ENCODE peak calls at places on chromosomes 3 and 15, in five cellular contexts. H is pancreas; L is AG04450; U is psoas muscle; C is CD8-positive, alpha-beta T cell. P is an unnamed sample.

GRCh38 chr3:152419748-152420147 is 151.0 kb downstream of the MBNL1 start:
- DNase-seq in H (no peak), L (no peak), U (no peak), C (no peak), P (no peak)

GRCh38 chr15:26095710-26096330 is 232.7 kb upstream of the ATP10A start:
- DNase-seq in H (no peak), L (no peak), U (no peak), C (no peak), P (no peak)

GRCh38 chr3:186821429-186822367 is 15.4 kb upstream of the RFC4 start:
- DNase-seq in H (no peak), L (no peak), U (no peak), C (peak), P (no peak)

GRCh38 chr3:183131186-183131585 is 31.3 kb downstream of the LAMP3 start:
- DNase-seq in H (no peak), L (no peak), U (no peak), C (no peak), P (no peak)

GRCh38 chr3:156474560-156475389 is 80.1 kb downstream of the SSR3 start:
- DNase-seq in H (no peak), L (no peak), U (no peak), C (no peak), P (no peak)

GRCh38 chr3:27454914-27455313 is 29.3 kb downstream of the SLC4A7 start:
- DNase-seq in H (no peak), L (no peak), U (no peak), C (no peak), P (no peak)

GRCh38 chr3:160697628-160698382 is 20.8 kb downstream of the ARL14 start:
- DNase-seq in H (no peak), L (no peak), U (no peak), C (no peak), P (no peak)

GRCh38 chr3:175121225-175121624 is 262.1 kb downstream of the NAALADL2 start:
- DNase-seq in H (no peak), L (no peak), U (no peak), C (no peak), P (no peak)

GRCh38 chr3:170222647-170223541 is 670 bp downstream of the PRKCI start:
- DNase-seq in H (peak), L (no peak), U (no peak), C (peak), P (peak)

GRCh38 chr15:63597033-63597790 is at the start of gene FBXL22:
- DNase-seq in H (no peak), L (peak), U (peak), C (no peak), P (peak)

GRCh38 chr3:177519588-177519987 is 322.3 kb upstream of the TBL1XR1 start:
- DNase-seq in H (no peak), L (no peak), U (peak), C (no peak), P (no peak)

GRCh38 chr15:31350771-31351170 is 24.1 kb downstream of the KLF13 start:
- DNase-seq in H (no peak), L (no peak), U (no peak), C (no peak), P (no peak)

GRCh38 chr3:172846706-172847105 is 96.2 kb downstream of the ECT2 start:
- DNase-seq in H (no peak), L (no peak), U (no peak), C (no peak), P (no peak)

GRCh38 chr3:17013571-17013970 is 128.8 kb downstream of the PLCL2 start:
- DNase-seq in H (no peak), L (no peak), U (no peak), C (no peak), P (no peak)

GRCh38 chr15:25182736-25183445 is 228.1 kb downstream of the SNRPN start:
- DNase-seq in H (no peak), L (no peak), U (peak), C (peak), P (peak)

GRCh38 chr3:98778852-98779379 is 15.8 kb downstream of the ST3GAL6 start:
- DNase-seq in H (no peak), L (peak), U (no peak), C (no peak), P (no peak)

GRCh38 chr3:99867594-99868437 is 50.2 kb downstream of the CMSS1 start:
- DNase-seq in H (no peak), L (no peak), U (no peak), C (no peak), P (no peak)

GRCh38 chr3:57803647-57804081 is 47.6 kb downstream of the SLMAP start:
- DNase-seq in H (peak), L (peak), U (no peak), C (no peak), P (no peak)

GRCh38 chr3:138946554-138947302 is at the start of the genes FOXL2 and FOXL2NB:
- DNase-seq in H (no peak), L (no peak), U (peak), C (no peak), P (no peak)

GRCh38 chr3:135565481-135565880 is 400.0 kb upstream of the PPP2R3A start:
- DNase-seq in H (no peak), L (no peak), U (no peak), C (no peak), P (no peak)

GRCh38 chr15:31304736-31305365 is 21.8 kb upstream of the KLF13 start:
- DNase-seq in H (no peak), L (no peak), U (no peak), C (no peak), P (no peak)

GRCh38 chr3:197749315-197749600 is 425 bp upstream of the FYTTD1 start:
- DNase-seq in H (peak), L (no peak), U (no peak), C (no peak), P (no peak)

GRCh38 chr3:114551770-114552526 is 258.1 kb downstream of the TIGIT start:
- DNase-seq in H (no peak), L (no peak), U (no peak), C (no peak), P (no peak)

GRCh38 chr15:101371081-101371480 is 76.0 kb upstream of the SNRPA1 start:
- DNase-seq in H (no peak), L (no peak), U (peak), C (no peak), P (no peak)

GRCh38 chr3:156174229-156174847 is 54.0 kb downstream of the KCNAB1 start:
- DNase-seq in H (no peak), L (peak), U (no peak), C (no peak), P (no peak)

GRCh38 chr15:65583701-65584100 is 27.2 kb downstream of the INTS14 start:
- DNase-seq in H (no peak), L (no peak), U (no peak), C (peak), P (no peak)

GRCh38 chr3:61855211-61855610 is 293.8 kb downstream of the PTPRG start:
- DNase-seq in H (no peak), L (no peak), U (no peak), C (no peak), P (no peak)

GRCh38 chr3:129230311-129231019 is 18.9 kb upstream of the COPG1 start:
- DNase-seq in H (no peak), L (no peak), U (no peak), C (no peak), P (peak)

GRCh38 chr15:60773255-60773654 is 294.3 kb upstream of the ICE2 start:
- DNase-seq in H (no peak), L (no peak), U (no peak), C (no peak), P (no peak)

GRCh38 chr3:182568756-182569155 is 224.5 kb upstream of the ATP11B start:
- DNase-seq in H (no peak), L (no peak), U (no peak), C (no peak), P (no peak)

GRCh38 chr15:34365836-34366235 is 1.2 kb downstream of the LPCAT4 start:
- DNase-seq in H (no peak), L (no peak), U (no peak), C (no peak), P (no peak)

GRCh38 chr15:34367128-34368081 is at the start of gene LPCAT4:
- DNase-seq in H (peak), L (peak), U (peak), C (peak), P (peak)

GRCh38 chr15:34364041-34364440 is 3.0 kb downstream of the LPCAT4 start:
- DNase-seq in H (no peak), L (no peak), U (no peak), C (no peak), P (no peak)

GRCh38 chr15:34366271-34367043 is 539 bp downstream of the LPCAT4 start:
- DNase-seq in H (peak), L (no peak), U (peak), C (peak), P (peak)

DNA sequence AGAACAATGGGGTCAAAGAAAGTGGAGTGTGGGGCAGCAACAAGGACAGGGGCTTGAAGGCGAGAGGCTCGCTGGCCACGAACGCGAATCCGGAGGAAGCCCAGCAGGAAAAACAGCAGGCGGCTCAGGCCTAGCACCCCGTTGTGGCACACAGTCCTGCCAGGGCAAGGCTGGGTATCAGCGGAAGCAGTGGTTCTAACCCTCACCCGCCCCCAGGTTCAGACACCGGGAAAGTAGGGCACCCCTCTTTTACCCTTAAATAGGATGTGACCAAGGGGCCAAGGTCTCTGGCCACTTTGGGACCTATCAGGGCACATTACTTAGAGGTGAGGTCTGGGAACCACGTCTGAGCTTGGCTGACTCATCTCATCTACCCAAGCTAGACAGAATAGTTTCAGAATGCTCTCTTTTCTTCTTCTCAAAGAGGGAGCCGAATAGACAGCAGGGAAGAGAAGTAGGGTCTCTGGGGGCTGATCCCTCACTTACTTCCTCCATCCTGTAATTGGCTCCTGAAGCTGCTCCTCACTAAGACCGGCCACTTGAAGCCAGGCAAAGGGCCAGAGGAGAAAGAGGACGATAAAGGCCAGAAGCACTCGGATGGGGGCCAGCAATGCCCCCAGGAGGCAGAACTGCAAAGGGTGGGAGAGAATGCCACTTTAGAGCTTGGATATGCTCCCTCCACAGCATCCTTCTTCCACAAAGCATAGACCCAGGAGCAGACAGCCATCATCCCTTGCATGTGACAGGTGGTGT is 1.7 kb downstream of the LPCAT4 start:
- DNase-seq in H (no peak), L (no peak), U (no peak), C (no peak), P (no peak)
- H3K27ac ChIP-seq in H (no peak), L (no peak), U (no peak), C (no peak), P (no peak)

GRCh38 chr3:128111147-128111546 is 12.5 kb downstream of the RUVBL1 start:
- DNase-seq in H (no peak), L (no peak), U (no peak), C (no peak), P (no peak)
- H3K4me3 ChIP-seq in H (no peak), L (no peak), U (no peak), C (no peak), P (no peak)

DNA sequence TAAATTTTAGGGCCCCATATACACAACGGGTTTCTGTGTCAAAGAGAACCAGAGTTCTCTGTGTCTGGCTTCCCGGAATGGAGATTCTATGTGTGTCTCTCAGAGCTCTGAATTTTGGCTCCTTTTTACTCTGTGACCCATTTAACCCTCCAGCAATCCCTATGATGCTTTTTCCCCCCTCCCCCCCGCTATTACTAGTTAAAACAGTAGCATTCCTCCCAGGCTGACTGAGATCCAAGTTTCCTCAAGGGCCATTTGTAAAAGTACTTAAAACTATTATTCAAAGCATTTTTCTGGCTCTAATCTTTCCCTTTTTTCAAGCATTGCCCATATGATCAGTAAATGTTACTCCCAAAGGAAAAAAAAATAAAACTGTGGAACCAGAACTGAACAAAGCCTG is 6.6 kb upstream of the STAC start:
- DNase-seq in H (no peak), L (no peak), U (no peak), C (no peak), P (no peak)
- H3K27ac ChIP-seq in H (no peak), L (no peak), U (no peak), C (no peak), P (no peak)

DNA sequence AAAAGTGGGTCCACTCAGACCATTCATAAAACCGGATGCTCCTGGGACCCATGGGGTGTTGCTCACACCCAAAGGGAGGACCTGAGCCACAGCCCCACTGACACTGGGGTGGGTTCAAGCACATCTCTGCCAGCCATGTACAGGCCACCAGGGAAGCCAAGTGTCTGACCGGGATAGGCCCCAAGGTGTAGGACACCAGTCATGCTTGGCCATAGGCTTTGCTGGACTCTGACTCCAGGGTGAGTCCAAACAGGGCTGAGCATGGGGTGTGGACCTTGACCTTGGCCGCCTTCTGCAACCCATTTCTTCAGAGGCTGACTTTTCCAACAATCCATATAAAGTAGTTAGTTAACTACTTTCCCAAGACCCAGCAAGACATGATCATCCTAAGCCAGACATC is 31.4 kb upstream of the DUSP7 start:
- DNase-seq in H (no peak), L (no peak), U (peak), C (no peak), P (peak)
- H3K4me3 ChIP-seq in H (no peak), L (no peak), U (no peak), C (no peak), P (no peak)

GRCh38 chr15:41928637-41929620 is 35.1 kb upstream of the SPTBN5 start:
- DNase-seq in H (no peak), L (no peak), U (peak), C (no peak), P (peak)

GRCh38 chr15:41930221-41930866 is 36.5 kb upstream of the SPTBN5 start:
- DNase-seq in H (no peak), L (peak), U (peak), C (no peak), P (peak)

GRCh38 chr15:41927516-41927915 is 33.7 kb upstream of the SPTBN5 start:
- DNase-seq in H (no peak), L (no peak), U (no peak), C (no peak), P (no peak)

GRCh38 chr15:41926184-41927056 is 32.6 kb upstream of the SPTBN5 start:
- DNase-seq in H (no peak), L (no peak), U (no peak), C (no peak), P (no peak)

DNA sequence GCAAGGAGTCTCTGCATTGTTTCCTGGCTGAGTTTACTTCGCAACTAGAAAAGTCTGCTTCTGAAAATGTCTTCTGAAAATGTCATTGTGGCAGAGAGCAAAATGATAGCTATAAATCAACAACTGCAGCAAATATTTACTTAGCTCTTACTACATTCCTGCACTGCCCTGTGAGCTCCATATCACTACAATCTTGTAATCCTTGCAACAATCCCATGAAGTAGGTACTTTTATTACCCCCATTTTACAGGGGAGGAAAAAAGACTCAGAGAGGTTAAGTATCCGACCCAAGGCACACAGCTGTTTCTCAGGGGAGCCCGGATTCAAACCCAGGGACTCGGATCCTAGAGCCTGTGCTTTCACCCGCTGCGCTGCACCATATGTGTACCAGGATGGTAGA is 34.2 kb upstream of the SPTBN5 start:
- DNase-seq in H (no peak), L (no peak), U (no peak), C (no peak), P (no peak)
- H3K27ac ChIP-seq in H (peak), L (no peak), U (no peak), C (no peak), P (no peak)

DNA sequence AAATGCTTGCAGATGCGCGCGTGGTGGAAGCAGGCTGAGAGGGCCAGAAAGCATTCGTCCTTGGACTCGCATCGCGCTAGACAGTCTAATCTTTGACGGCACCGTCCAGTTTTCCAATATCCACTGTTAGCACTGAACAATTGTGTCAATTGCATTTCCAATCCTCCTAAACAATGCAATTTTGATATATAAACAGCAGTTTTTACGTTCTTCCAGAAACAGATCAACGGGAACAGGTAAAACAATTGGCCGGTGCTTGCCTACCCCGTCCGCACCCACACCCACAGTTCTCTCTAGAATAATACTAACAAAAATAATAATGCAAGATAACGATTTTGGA is 17.2 kb downstream of the CPN2 start:
- DNase-seq in H (no peak), L (no peak), U (no peak), C (no peak), P (no peak)
- H3K4me3 ChIP-seq in H (peak), L (no peak), U (peak), C (no peak), P (no peak)

DNA sequence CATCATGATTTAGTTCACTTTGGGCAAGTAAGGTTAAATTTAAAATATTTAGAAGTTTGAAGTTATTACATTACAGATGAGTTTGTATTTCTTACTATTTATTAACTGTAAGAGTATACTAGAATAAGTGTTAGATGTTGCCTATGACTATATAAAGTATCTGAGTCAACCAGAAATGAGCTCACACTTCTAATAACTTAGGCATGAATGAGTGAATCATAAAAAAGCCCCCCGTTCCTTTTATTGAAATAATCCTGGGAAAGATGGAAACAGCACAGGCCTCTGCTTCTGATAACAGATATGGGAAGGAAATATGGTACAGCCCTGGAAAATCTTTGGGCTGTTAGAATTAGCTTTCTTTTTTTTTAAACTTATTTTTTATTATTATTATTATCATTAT is 66.6 kb upstream of the TGFBR2 start:
- DNase-seq in H (no peak), L (no peak), U (no peak), C (no peak), P (no peak)
- H3K27ac ChIP-seq in H (no peak), L (no peak), U (no peak), C (no peak), P (no peak)

GRCh38 chr3:72361990-72362389 is 486.3 kb downstream of the SHQ1 start:
- DNase-seq in H (no peak), L (no peak), U (no peak), C (no peak), P (no peak)
- H3K4me3 ChIP-seq in H (no peak), L (no peak), U (no peak), C (no peak), P (no peak)

GRCh38 chr15:74193905-74194304 is 8.7 kb downstream of the STRA6 start:
- DNase-seq in H (no peak), L (no peak), U (no peak), C (no peak), P (no peak)
- H3K27ac ChIP-seq in H (no peak), L (no peak), U (no peak), C (no peak), P (no peak)